ENCODE peak calls at places on chromosomes 4 and X, in nine cellular contexts. X is astrocyte of the spinal cord, W is WTC11, Y is endothelial cell, L is thoracic aorta, T is ascending aorta, H is endodermal cell, O is suprapubic skin, J is nephron progenitor cell. P is an unnamed sample.

GRCh38 chr4:152937280-152937534 is 1.1 kb downstream of the FHDC1 start:
- DNase-seq in X (no peak), W (no peak), Y (no peak), L (no peak), T (no peak), H (no peak), O (no peak), J (no peak), P (no peak)

GRCh38 chrX:42075032-42075431 is 151.7 kb upstream of the CASK start:
- DNase-seq in X (no peak), W (no peak), Y (no peak), L (no peak), T (no peak), H (no peak), O (no peak), J (no peak), P (no peak)

GRCh38 chr4:16160457-16160856 is 65.8 kb downstream of the TAPT1 start:
- DNase-seq in X (no peak), W (no peak), Y (no peak), L (no peak), T (no peak), H (no peak), O (no peak), J (no peak), P (no peak)

GRCh38 chrX:100447563-100448397 is 37.7 kb upstream of the PCDH19 start:
- DNase-seq in X (peak), W (peak), Y (peak), L (no peak), T (no peak), H (peak), O (no peak), J (peak), P (peak)

GRCh38 chr4:147518846-147519767 is 38.2 kb downstream of the EDNRA start:
- DNase-seq in X (peak), W (peak), Y (peak), L (no peak), T (no peak), H (peak), O (no peak), J (peak), P (peak)

GRCh38 chr4:184825394-184826314 is at the start of gene ACSL1:
- DNase-seq in X (peak), W (peak), Y (peak), L (peak), T (peak), H (peak), O (peak), J (peak), P (peak)

GRCh38 chrX:51461053-51462050 is 35.0 kb downstream of the NUDT11 start:
- DNase-seq in X (peak), W (peak), Y (no peak), L (no peak), T (no peak), H (no peak), O (no peak), J (peak), P (peak)

GRCh38 chr4:77025643-77026321 is 50.0 kb downstream of the CCNI start:
- DNase-seq in X (no peak), W (no peak), Y (no peak), L (no peak), T (no peak), H (no peak), O (no peak), J (no peak), P (peak)

GRCh38 chrX:109966246-109966645 is 36.7 kb upstream of the TMEM164 start:
- DNase-seq in X (no peak), W (no peak), Y (no peak), L (no peak), T (no peak), H (no peak), O (no peak), J (no peak), P (no peak)

GRCh38 chr4:154332681-154333421 is 158.7 kb downstream of the DCHS2 start:
- DNase-seq in X (no peak), W (peak), Y (peak), L (no peak), T (no peak), H (peak), O (no peak), J (peak), P (peak)

GRCh38 chrX:9626379-9626778 is 139.3 kb downstream of the GPR143 start:
- DNase-seq in X (peak), W (no peak), Y (no peak), L (no peak), T (no peak), H (no peak), O (no peak), J (no peak), P (no peak)

GRCh38 chrX:77918568-77918967 is 8.1 kb downstream of the ATP7A start:
- DNase-seq in X (no peak), W (no peak), Y (no peak), L (no peak), T (no peak), H (no peak), O (no peak), J (no peak), P (no peak)

GRCh38 chr4:107900067-107900466 is 31.3 kb upstream of the CYP2U1 start:
- DNase-seq in X (no peak), W (no peak), Y (no peak), L (no peak), T (no peak), H (no peak), O (no peak), J (no peak), P (no peak)

GRCh38 chr4:156362581-156362980 is 408.9 kb upstream of the CTSO start:
- DNase-seq in X (peak), W (no peak), Y (no peak), L (no peak), T (no peak), H (no peak), O (no peak), J (no peak), P (no peak)

GRCh38 chr4:122012735-122013134 is 60.9 kb upstream of the TRPC3 start:
- DNase-seq in X (no peak), W (no peak), Y (no peak), L (no peak), T (no peak), H (no peak), O (no peak), J (no peak), P (no peak)

GRCh38 chr4:45453258-45453841 is 670.5 kb downstream of the GABRG1 start:
- DNase-seq in X (peak), W (no peak), Y (no peak), L (no peak), T (no peak), H (peak), O (no peak), J (peak), P (peak)

GRCh38 chr4:129498626-129499025 is 402.7 kb downstream of the C4orf33 start:
- DNase-seq in X (no peak), W (no peak), Y (no peak), L (no peak), T (no peak), H (no peak), O (no peak), J (no peak), P (no peak)

GRCh38 chr4:181835348-181835747 is 407.9 kb upstream of the TENM3 start:
- DNase-seq in X (no peak), W (no peak), Y (no peak), L (no peak), T (no peak), H (no peak), O (no peak), J (no peak), P (no peak)

GRCh38 chr4:141080668-141081067 is 52.6 kb downstream of the RNF150 start:
- DNase-seq in X (no peak), W (no peak), Y (no peak), L (no peak), T (no peak), H (no peak), O (no peak), J (no peak), P (no peak)

GRCh38 chrX:155048997-155049619 is 21.8 kb downstream of the CMC4 start:
- DNase-seq in X (peak), W (peak), Y (peak), L (no peak), T (no peak), H (peak), O (no peak), J (peak), P (no peak)

GRCh38 chr4:124028172-124028571 is 631.6 kb downstream of the SPRY1 start:
- DNase-seq in X (no peak), W (no peak), Y (no peak), L (no peak), T (no peak), H (no peak), O (no peak), J (no peak), P (no peak)

GRCh38 chr4:76784237-76784636 is 113.7 kb downstream of the SOWAHB start:
- DNase-seq in X (no peak), W (peak), Y (no peak), L (no peak), T (no peak), H (peak), O (no peak), J (no peak), P (no peak)

GRCh38 chrX:16638533-16638932 is 11.4 kb upstream of the S100G start:
- DNase-seq in X (peak), W (no peak), Y (no peak), L (no peak), T (no peak), H (no peak), O (no peak), J (no peak), P (no peak)

GRCh38 chrX:2193273-2193592 is 307.5 kb downstream of the DHRSX start:
- DNase-seq in X (no peak), W (no peak), Y (no peak), L (no peak), T (no peak), H (no peak), O (no peak), J (no peak), P (no peak)

GRCh38 chrX:103710609-103711008 is at the start of gene TMEM31:
- DNase-seq in X (no peak), W (no peak), Y (no peak), L (no peak), T (no peak), H (no peak), O (no peak), J (no peak), P (no peak)

GRCh38 chrX:47143894-47144625 is 442 bp downstream of the NDUFB11 start:
- DNase-seq in X (peak), W (peak), Y (peak), L (no peak), T (no peak), H (no peak), O (no peak), J (no peak), P (peak)

GRCh38 chrX:84501798-84502628 is at the start of gene HDX:
- DNase-seq in X (peak), W (peak), Y (peak), L (peak), T (peak), H (peak), O (peak), J (peak), P (peak)

GRCh38 chr4:38174811-38175210 is 214.6 kb downstream of the PTTG2 start:
- DNase-seq in X (peak), W (no peak), Y (no peak), L (no peak), T (no peak), H (no peak), O (no peak), J (no peak), P (no peak)

GRCh38 chr4:141329174-141329569 is 108.5 kb downstream of the ZNF330 start:
- DNase-seq in X (no peak), W (no peak), Y (no peak), L (no peak), T (no peak), H (no peak), O (no peak), J (no peak), P (no peak)

GRCh38 chrX:29561417-29561816 is 653.9 kb upstream of the MAGEB2 start:
- DNase-seq in X (no peak), W (no peak), Y (no peak), L (no peak), T (no peak), H (no peak), O (no peak), J (no peak), P (no peak)

GRCh38 chrX:153477039-153477438 is 6.7 kb upstream of the HAUS7 start:
- DNase-seq in X (peak), W (no peak), Y (peak), L (no peak), T (no peak), H (no peak), O (no peak), J (peak), P (no peak)

GRCh38 chrX:46665232-46666162 is 91.9 kb downstream of the CHST7 start:
- DNase-seq in X (no peak), W (no peak), Y (no peak), L (no peak), T (no peak), H (no peak), O (no peak), J (no peak), P (no peak)

GRCh38 chr4:139684351-139684750 is 18.7 kb downstream of the MGST2 start:
- DNase-seq in X (no peak), W (no peak), Y (no peak), L (no peak), T (no peak), H (no peak), O (no peak), J (no peak), P (no peak)

GRCh38 chrX:139844163-139844562 is 88.7 kb downstream of the ATP11C start:
- DNase-seq in X (no peak), W (no peak), Y (no peak), L (no peak), T (no peak), H (no peak), O (no peak), J (no peak), P (peak)

GRCh38 chr4:40763228-40763716 is 13.5 kb downstream of the NSUN7 start:
- DNase-seq in X (peak), W (no peak), Y (no peak), L (no peak), T (no peak), H (no peak), O (no peak), J (no peak), P (peak)

GRCh38 chr4:22712105-22712504 is 19.4 kb downstream of the GBA3 start:
- DNase-seq in X (no peak), W (no peak), Y (no peak), L (no peak), T (no peak), H (no peak), O (no peak), J (no peak), P (no peak)

GRCh38 chr4:14906805-14907204 is 95.5 kb upstream of the CPEB2 start:
- DNase-seq in X (peak), W (no peak), Y (no peak), L (no peak), T (no peak), H (no peak), O (no peak), J (no peak), P (no peak)

GRCh38 chrX:119552508-119552907 is 12.7 kb downstream of the STEEP1 start:
- DNase-seq in X (no peak), W (no peak), Y (no peak), L (no peak), T (no peak), H (no peak), O (no peak), J (no peak), P (no peak)

GRCh38 chr4:142129931-142130330 is 493.5 kb downstream of the IL15 start:
- DNase-seq in X (no peak), W (no peak), Y (no peak), L (no peak), T (no peak), H (no peak), O (no peak), J (no peak), P (no peak)

GRCh38 chr4:21507439-21507838 is 441.1 kb downstream of the KCNIP4 start:
- DNase-seq in X (peak), W (no peak), Y (no peak), L (no peak), T (no peak), H (peak), O (no peak), J (no peak), P (no peak)
- TF ChIP-seq CTCF in X (peak), W (no peak), Y (peak), L (no peak), T (no peak), H (peak), O (no peak), J (peak), P (peak)

GRCh38 chrX:38632516-38632915 is 71.2 kb downstream of the TSPAN7 start:
- DNase-seq in X (no peak), W (no peak), Y (no peak), L (no peak), T (no peak), H (no peak), O (no peak), J (no peak), P (no peak)

GRCh38 chrX:38628587-38628986 is 67.2 kb downstream of the TSPAN7 start:
- DNase-seq in X (no peak), W (no peak), Y (no peak), L (no peak), T (no peak), H (no peak), O (no peak), J (no peak), P (no peak)

DNA sequence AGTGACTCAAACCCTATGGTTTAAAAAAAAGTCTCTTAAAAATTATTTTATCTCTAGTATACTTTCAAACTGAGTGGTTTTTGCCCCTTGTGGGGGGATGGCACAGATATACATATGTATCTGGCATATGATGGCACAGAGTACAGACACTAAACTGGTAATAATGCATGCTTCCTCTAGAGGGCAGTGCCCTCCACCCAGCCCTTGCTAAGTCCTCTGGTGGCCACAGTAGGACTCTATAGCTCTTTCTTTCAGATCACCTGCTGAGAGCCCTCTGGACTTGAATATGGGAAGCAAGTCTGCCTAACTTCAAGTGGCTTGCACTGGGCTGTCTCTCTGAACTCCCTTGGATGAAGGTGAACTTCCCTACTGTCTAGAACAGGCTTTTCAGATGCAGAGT is 66.3 kb downstream of the TSPAN7 start:
- DNase-seq in X (peak), W (peak), Y (peak), L (no peak), T (no peak), H (peak), O (no peak), J (no peak), P (peak)
- TF ChIP-seq CTCF in X (peak), W (peak), Y (peak), L (no peak), T (no peak), H (peak), O (no peak), J (peak), P (peak)

GRCh38 chrX:23338334-23338733 is 3.7 kb downstream of the PTCHD1 start:
- DNase-seq in X (no peak), W (no peak), Y (no peak), L (no peak), T (no peak), H (no peak), O (no peak), J (no peak), P (no peak)

GRCh38 chrX:23344208-23344903 is 9.7 kb downstream of the PTCHD1 start:
- DNase-seq in X (peak), W (no peak), Y (no peak), L (no peak), T (no peak), H (peak), O (no peak), J (no peak), P (no peak)

GRCh38 chrX:23344904-23345271 is 10.2 kb downstream of the PTCHD1 start:
- DNase-seq in X (no peak), W (no peak), Y (no peak), L (no peak), T (no peak), H (no peak), O (no peak), J (no peak), P (no peak)

DNA sequence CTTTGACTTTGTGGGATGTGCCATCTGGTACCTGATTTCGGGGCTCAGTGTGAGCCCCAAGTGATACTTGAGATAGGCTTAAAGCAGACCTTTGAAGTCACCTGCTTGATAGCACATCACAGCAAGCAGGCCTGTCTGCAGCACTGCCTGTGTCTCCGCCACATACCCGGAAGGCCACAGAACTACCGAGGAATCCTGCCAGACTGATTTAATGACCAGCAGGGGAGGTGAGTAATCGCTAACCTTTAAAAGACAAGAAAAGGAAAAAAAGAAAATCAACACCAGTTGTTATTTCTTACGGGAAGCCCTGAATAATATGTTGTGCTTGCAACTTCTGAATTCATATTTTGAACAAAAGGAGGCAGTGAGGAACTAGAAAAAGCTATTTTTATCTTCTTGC is 6.8 kb downstream of the PTCHD1 start:
- DNase-seq in X (peak), W (no peak), Y (no peak), L (no peak), T (no peak), H (peak), O (no peak), J (peak), P (no peak)
- TF ChIP-seq CTCF in X (no peak), W (no peak), Y (no peak), L (no peak), T (no peak), H (peak), O (no peak), J (peak), P (no peak)

GRCh38 chr4:86448891-86449290 is 89.0 kb upstream of the MAPK10 start:
- DNase-seq in X (no peak), W (no peak), Y (no peak), L (no peak), T (no peak), H (no peak), O (no peak), J (no peak), P (no peak)
- TF ChIP-seq CTCF in X (no peak), W (no peak), Y (no peak), L (no peak), T (no peak), H (no peak), O (no peak), J (no peak), P (no peak)

GRCh38 chr4:88591787-88592599 is at the start of gene HERC3:
- DNase-seq in X (peak), W (peak), Y (peak), L (peak), T (peak), H (peak), O (peak), J (peak), P (peak)
- TF ChIP-seq CTCF in X (no peak), W (no peak), Y (no peak), L (no peak), T (no peak), H (peak), O (no peak), J (no peak), P (no peak)

GRCh38 chr4:164753873-164754488 is at the start of gene SMIM31:
- DNase-seq in X (no peak), W (no peak), Y (no peak), L (no peak), T (no peak), H (no peak), O (no peak), J (no peak), P (no peak)

GRCh38 chr4:164748375-164748774 is 5.6 kb upstream of the SMIM31 start:
- DNase-seq in X (peak), W (no peak), Y (no peak), L (no peak), T (no peak), H (no peak), O (no peak), J (no peak), P (peak)
- TF ChIP-seq CTCF in X (peak), W (peak), Y (peak), L (peak), T (no peak), H (peak), O (no peak), J (peak), P (no peak)

DNA sequence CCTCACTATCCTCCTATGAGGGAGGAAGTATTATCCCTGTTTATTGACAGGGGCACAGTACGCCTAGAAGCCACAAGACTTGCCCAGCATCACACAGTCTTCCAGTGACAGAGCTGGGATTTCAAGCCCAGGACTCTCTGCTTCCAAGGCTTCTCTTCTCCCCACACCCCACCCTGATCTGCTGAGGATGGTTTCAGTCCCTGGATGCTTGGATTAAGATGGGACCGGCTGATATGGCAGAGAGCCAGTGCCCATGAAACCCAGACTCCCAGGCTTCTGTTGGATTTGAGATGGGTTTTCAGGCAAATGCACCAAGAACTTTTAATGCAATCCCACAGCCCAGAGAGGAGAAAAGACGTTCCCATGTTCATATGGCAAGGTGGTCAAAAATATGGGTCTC is 23.2 kb downstream of the EFNB1 start:
- DNase-seq in X (no peak), W (no peak), Y (no peak), L (no peak), T (no peak), H (no peak), O (no peak), J (no peak), P (no peak)
- TF ChIP-seq CTCF in X (no peak), W (no peak), Y (no peak), L (no peak), T (no peak), H (no peak), O (no peak), J (no peak), P (no peak)

P was measured in GM13976.